ENCODE peak calls at places on chromosomes 12 and 14, in four cellular contexts. One of them, this sample, is unnamed.
A peak's percentile ranks its signal among the peaks of the same experiment; 100 is the strongest.

GRCh38 chr14:86884498-86884897 is 1108.5 kb downstream of the GALC start:
- DNase-seq in NCI-H774: no peak
- DNase-seq in stimulated activated CD8-positive, alpha-beta memory T cell treated with anti-CD3 and anti-CD28 coated beads, Interleukin-7, amount 100 ng/mL, for 4 hours: no peak
- DNase-seq in CD8-positive, alpha-beta memory T cell: no peak
- DNase-seq in this sample: no peak

GRCh38 chr12:52206309-52207040 is 14.7 kb upstream of the KRT80 start:
- DNase-seq in CD8-positive, alpha-beta memory T cell: no peak
- DNase-seq in stimulated activated CD8-positive, alpha-beta memory T cell treated with anti-CD3 and anti-CD28 coated beads, Interleukin-7, amount 100 ng/mL, for 4 hours: no peak
- DNase-seq in NCI-H774: no peak
- DNase-seq in this sample: no peak

GRCh38 chr14:97218713-97219355 is 421.7 kb downstream of the VRK1 start:
- DNase-seq in stimulated activated CD8-positive, alpha-beta memory T cell treated with anti-CD3 and anti-CD28 coated beads, Interleukin-7, amount 100 ng/mL, for 4 hours: no peak
- DNase-seq in NCI-H774: no peak
- DNase-seq in CD8-positive, alpha-beta memory T cell: peak; percentile 18
- DNase-seq in this sample: peak; percentile 12

GRCh38 chr12:132046561-132046960 is 96.8 kb downstream of the EP400 start:
- DNase-seq in NCI-H774: no peak
- DNase-seq in CD8-positive, alpha-beta memory T cell: no peak
- DNase-seq in stimulated activated CD8-positive, alpha-beta memory T cell treated with anti-CD3 and anti-CD28 coated beads, Interleukin-7, amount 100 ng/mL, for 4 hours: no peak
- DNase-seq in this sample: no peak

GRCh38 chr12:14395059-14395778 is 29.7 kb downstream of the ATF7IP start:
- DNase-seq in CD8-positive, alpha-beta memory T cell: no peak
- DNase-seq in stimulated activated CD8-positive, alpha-beta memory T cell treated with anti-CD3 and anti-CD28 coated beads, Interleukin-7, amount 100 ng/mL, for 4 hours: no peak
- DNase-seq in NCI-H774: no peak
- DNase-seq in this sample: no peak

GRCh38 chr12:49345048-49345839 is 1.4 kb upstream of the DNAJC22 start:
- DNase-seq in CD8-positive, alpha-beta memory T cell: no peak
- DNase-seq in stimulated activated CD8-positive, alpha-beta memory T cell treated with anti-CD3 and anti-CD28 coated beads, Interleukin-7, amount 100 ng/mL, for 4 hours: no peak
- DNase-seq in NCI-H774: no peak
- DNase-seq in this sample: peak; percentile 90

GRCh38 chr12:5965950-5966383 is 20.9 kb upstream of the ANO2 start:
- DNase-seq in CD8-positive, alpha-beta memory T cell: peak; percentile 8
- DNase-seq in stimulated activated CD8-positive, alpha-beta memory T cell treated with anti-CD3 and anti-CD28 coated beads, Interleukin-7, amount 100 ng/mL, for 4 hours: no peak
- DNase-seq in NCI-H774: peak; percentile 6
- DNase-seq in this sample: peak; percentile 71

GRCh38 chr14:32933623-32933942 is 5.1 kb upstream of the NPAS3 start:
- DNase-seq in stimulated activated CD8-positive, alpha-beta memory T cell treated with anti-CD3 and anti-CD28 coated beads, Interleukin-7, amount 100 ng/mL, for 4 hours: no peak
- DNase-seq in CD8-positive, alpha-beta memory T cell: no peak
- DNase-seq in NCI-H774: no peak
- DNase-seq in this sample: no peak

GRCh38 chr12:69042970-69043369 is 110.0 kb upstream of the CPM start:
- DNase-seq in CD8-positive, alpha-beta memory T cell: no peak
- DNase-seq in stimulated activated CD8-positive, alpha-beta memory T cell treated with anti-CD3 and anti-CD28 coated beads, Interleukin-7, amount 100 ng/mL, for 4 hours: no peak
- DNase-seq in NCI-H774: peak; percentile 43
- DNase-seq in this sample: no peak

GRCh38 chr12:122790393-122791075 is 16.2 kb downstream of the CCDC62 start:
- DNase-seq in CD8-positive, alpha-beta memory T cell: no peak
- DNase-seq in NCI-H774: no peak
- DNase-seq in stimulated activated CD8-positive, alpha-beta memory T cell treated with anti-CD3 and anti-CD28 coated beads, Interleukin-7, amount 100 ng/mL, for 4 hours: no peak
- DNase-seq in this sample: no peak

GRCh38 chr14:60893916-60894315 is 87.0 kb downstream of the TRMT5 start:
- DNase-seq in NCI-H774: no peak
- DNase-seq in stimulated activated CD8-positive, alpha-beta memory T cell treated with anti-CD3 and anti-CD28 coated beads, Interleukin-7, amount 100 ng/mL, for 4 hours: no peak
- DNase-seq in CD8-positive, alpha-beta memory T cell: no peak
- DNase-seq in this sample: no peak

GRCh38 chr14:23492618-23493272 is 23.2 kb downstream of the NGDN start:
- DNase-seq in CD8-positive, alpha-beta memory T cell: no peak
- DNase-seq in NCI-H774: peak; percentile 62
- DNase-seq in stimulated activated CD8-positive, alpha-beta memory T cell treated with anti-CD3 and anti-CD28 coated beads, Interleukin-7, amount 100 ng/mL, for 4 hours: no peak
- DNase-seq in this sample: no peak

GRCh38 chr14:102029956-102030355 is 56.9 kb downstream of the HSP90AA1 start:
- DNase-seq in stimulated activated CD8-positive, alpha-beta memory T cell treated with anti-CD3 and anti-CD28 coated beads, Interleukin-7, amount 100 ng/mL, for 4 hours: no peak
- DNase-seq in CD8-positive, alpha-beta memory T cell: no peak
- DNase-seq in NCI-H774: no peak
- DNase-seq in this sample: no peak

GRCh38 chr12:1662761-1663439 is 28.0 kb upstream of the ADIPOR2 start:
- DNase-seq in CD8-positive, alpha-beta memory T cell: peak; percentile 13
- DNase-seq in stimulated activated CD8-positive, alpha-beta memory T cell treated with anti-CD3 and anti-CD28 coated beads, Interleukin-7, amount 100 ng/mL, for 4 hours: no peak
- DNase-seq in NCI-H774: no peak
- DNase-seq in this sample: no peak

GRCh38 chr12:100401660-100402059 is 44.8 kb downstream of the SLC17A8 start:
- DNase-seq in NCI-H774: no peak
- DNase-seq in stimulated activated CD8-positive, alpha-beta memory T cell treated with anti-CD3 and anti-CD28 coated beads, Interleukin-7, amount 100 ng/mL, for 4 hours: no peak
- DNase-seq in CD8-positive, alpha-beta memory T cell: no peak
- DNase-seq in this sample: peak; percentile 72

GRCh38 chr14:57747036-57747435 is 118.9 kb downstream of the SLC35F4 start:
- DNase-seq in stimulated activated CD8-positive, alpha-beta memory T cell treated with anti-CD3 and anti-CD28 coated beads, Interleukin-7, amount 100 ng/mL, for 4 hours: no peak
- DNase-seq in CD8-positive, alpha-beta memory T cell: no peak
- DNase-seq in NCI-H774: no peak
- DNase-seq in this sample: peak; percentile 94

GRCh38 chr12:7092229-7092985 is at the start of gene C1R:
- DNase-seq in stimulated activated CD8-positive, alpha-beta memory T cell treated with anti-CD3 and anti-CD28 coated beads, Interleukin-7, amount 100 ng/mL, for 4 hours: peak; percentile 56
- DNase-seq in NCI-H774: peak; percentile 28
- DNase-seq in CD8-positive, alpha-beta memory T cell: peak; percentile 61
- DNase-seq in this sample: peak; percentile 70

GRCh38 chr12:114743289-114743688 is 59.3 kb upstream of the TBX3 start:
- DNase-seq in NCI-H774: no peak
- DNase-seq in stimulated activated CD8-positive, alpha-beta memory T cell treated with anti-CD3 and anti-CD28 coated beads, Interleukin-7, amount 100 ng/mL, for 4 hours: no peak
- DNase-seq in CD8-positive, alpha-beta memory T cell: no peak
- DNase-seq in this sample: no peak

GRCh38 chr12:32100361-32100760 is 6.3 kb upstream of the BICD1 start:
- DNase-seq in CD8-positive, alpha-beta memory T cell: no peak
- DNase-seq in stimulated activated CD8-positive, alpha-beta memory T cell treated with anti-CD3 and anti-CD28 coated beads, Interleukin-7, amount 100 ng/mL, for 4 hours: no peak
- DNase-seq in NCI-H774: no peak
- DNase-seq in this sample: no peak

GRCh38 chr12:100404769-100405407 is 48.0 kb downstream of the SLC17A8 start:
- DNase-seq in stimulated activated CD8-positive, alpha-beta memory T cell treated with anti-CD3 and anti-CD28 coated beads, Interleukin-7, amount 100 ng/mL, for 4 hours: no peak
- DNase-seq in NCI-H774: no peak
- DNase-seq in CD8-positive, alpha-beta memory T cell: no peak
- DNase-seq in this sample: peak; percentile 35

GRCh38 chr14:54207075-54207474 is 189.7 kb upstream of the CDKN3 start:
- DNase-seq in CD8-positive, alpha-beta memory T cell: no peak
- DNase-seq in stimulated activated CD8-positive, alpha-beta memory T cell treated with anti-CD3 and anti-CD28 coated beads, Interleukin-7, amount 100 ng/mL, for 4 hours: no peak
- DNase-seq in NCI-H774: no peak
- DNase-seq in this sample: no peak

GRCh38 chr12:2537868-2538541 is 256.8 kb upstream of the FKBP4 start:
- DNase-seq in CD8-positive, alpha-beta memory T cell: no peak
- DNase-seq in NCI-H774: no peak
- DNase-seq in stimulated activated CD8-positive, alpha-beta memory T cell treated with anti-CD3 and anti-CD28 coated beads, Interleukin-7, amount 100 ng/mL, for 4 hours: no peak
- DNase-seq in this sample: no peak

GRCh38 chr14:64387232-64387737 is 868 bp upstream of the MTHFD1 start:
- DNase-seq in CD8-positive, alpha-beta memory T cell: no peak
- DNase-seq in NCI-H774: no peak
- DNase-seq in stimulated activated CD8-positive, alpha-beta memory T cell treated with anti-CD3 and anti-CD28 coated beads, Interleukin-7, amount 100 ng/mL, for 4 hours: no peak
- DNase-seq in this sample: peak; percentile 27

GRCh38 chr12:20946732-20947131 is 136.2 kb downstream of the SLCO1B3 start:
- DNase-seq in stimulated activated CD8-positive, alpha-beta memory T cell treated with anti-CD3 and anti-CD28 coated beads, Interleukin-7, amount 100 ng/mL, for 4 hours: no peak
- DNase-seq in CD8-positive, alpha-beta memory T cell: no peak
- DNase-seq in NCI-H774: no peak
- DNase-seq in this sample: peak; percentile 61

GRCh38 chr12:6323340-6323994 is 13.0 kb downstream of the PLEKHG6 start:
- DNase-seq in stimulated activated CD8-positive, alpha-beta memory T cell treated with anti-CD3 and anti-CD28 coated beads, Interleukin-7, amount 100 ng/mL, for 4 hours: peak; percentile 34
- DNase-seq in CD8-positive, alpha-beta memory T cell: no peak
- DNase-seq in NCI-H774: no peak
- DNase-seq in this sample: peak; percentile 93

GRCh38 chr14:45838597-45838996 is 585.6 kb upstream of the MIS18BP1 start:
- DNase-seq in CD8-positive, alpha-beta memory T cell: no peak
- DNase-seq in stimulated activated CD8-positive, alpha-beta memory T cell treated with anti-CD3 and anti-CD28 coated beads, Interleukin-7, amount 100 ng/mL, for 4 hours: no peak
- DNase-seq in NCI-H774: no peak
- DNase-seq in this sample: peak; percentile 13

GRCh38 chr12:54589964-54590363 is 1.5 kb upstream of the PPP1R1A start:
- DNase-seq in stimulated activated CD8-positive, alpha-beta memory T cell treated with anti-CD3 and anti-CD28 coated beads, Interleukin-7, amount 100 ng/mL, for 4 hours: no peak
- DNase-seq in NCI-H774: no peak
- DNase-seq in CD8-positive, alpha-beta memory T cell: no peak
- DNase-seq in this sample: no peak

GRCh38 chr14:78172428-78172827 is 2.3 kb downstream of the NRXN3 start:
- DNase-seq in stimulated activated CD8-positive, alpha-beta memory T cell treated with anti-CD3 and anti-CD28 coated beads, Interleukin-7, amount 100 ng/mL, for 4 hours: no peak
- DNase-seq in NCI-H774: no peak
- DNase-seq in CD8-positive, alpha-beta memory T cell: no peak
- DNase-seq in this sample: no peak

GRCh38 chr14:61475316-61475715 is 153.9 kb downstream of the PRKCH start:
- DNase-seq in stimulated activated CD8-positive, alpha-beta memory T cell treated with anti-CD3 and anti-CD28 coated beads, Interleukin-7, amount 100 ng/mL, for 4 hours: no peak
- DNase-seq in NCI-H774: peak; percentile 33
- DNase-seq in CD8-positive, alpha-beta memory T cell: no peak
- DNase-seq in this sample: peak; percentile 64

GRCh38 chr12:96195845-96196451 is 1.8 kb downstream of the ELK3 start:
- DNase-seq in stimulated activated CD8-positive, alpha-beta memory T cell treated with anti-CD3 and anti-CD28 coated beads, Interleukin-7, amount 100 ng/mL, for 4 hours: no peak
- DNase-seq in CD8-positive, alpha-beta memory T cell: peak; percentile 24
- DNase-seq in NCI-H774: no peak
- DNase-seq in this sample: peak; percentile 76